ENCODE peak calls at places on chromosome 22, in nine cellular contexts. Q, G, O, J, E, K, X, L and B are unnamed samples.
A peak's percentile ranks its signal among the peaks of the same experiment; 100 is the strongest.

GRCh38 chr22:24525416-24526037 is 29.4 kb downstream of the GUCD1 start:
- DNase-seq in Q (peak; percentile 65), G (peak; percentile 25), O (peak; percentile 76), J (peak; percentile 76), E (peak; percentile 67), K (peak; percentile 76), X (peak; percentile 88), L (no peak), B (peak; percentile 69)

GRCh38 chr22:17785185-17786184 is 11.2 kb upstream of the BID start:
- DNase-seq in Q (no peak), G (no peak), O (peak; percentile 45), J (peak; percentile 33), E (peak; percentile 31), K (peak; percentile 70), X (peak; percentile 78), L (no peak), B (peak; percentile 50)

GRCh38 chr22:25875461-25875860 is 133.5 kb downstream of the MYO18B start:
- DNase-seq in Q (no peak), G (no peak), O (no peak), J (no peak), E (no peak), K (no peak), X (no peak), L (no peak), B (no peak)

GRCh38 chr22:48083502-48083901 is 1321.1 kb downstream of the TBC1D22A start:
- DNase-seq in Q (no peak), G (no peak), O (no peak), J (no peak), E (no peak), K (no peak), X (no peak), L (no peak), B (no peak)

GRCh38 chr22:45994516-45995404 is 17.8 kb upstream of the WNT7B start:
- DNase-seq in Q (peak; percentile 93), G (no peak), O (peak; percentile 84), J (peak; percentile 48), E (peak; percentile 55), K (peak; percentile 87), X (peak; percentile 90), L (no peak), B (peak; percentile 80)

GRCh38 chr22:35631597-35631996 is 14.5 kb upstream of the MB start:
- DNase-seq in Q (no peak), G (no peak), O (no peak), J (peak; percentile 54), E (peak; percentile 40), K (no peak), X (peak; percentile 53), L (no peak), B (peak; percentile 53)

GRCh38 chr22:37267128-37267587 is 15.2 kb upstream of the CYTH4 start:
- DNase-seq in Q (peak; percentile 67), G (no peak), O (no peak), J (peak; percentile 46), E (peak; percentile 26), K (peak; percentile 43), X (peak; percentile 61), L (no peak), B (peak; percentile 60)

GRCh38 chr22:41915035-41915782 is at the start of gene SHISA8:
- DNase-seq in Q (peak; percentile 37), G (peak; percentile 12), O (no peak), J (peak; percentile 48), E (no peak), K (no peak), X (peak; percentile 62), L (no peak), B (peak; percentile 73)

GRCh38 chr22:48869161-48869560 is 958.5 kb downstream of the BRD1 start:
- DNase-seq in Q (no peak), G (no peak), O (no peak), J (no peak), E (no peak), K (no peak), X (no peak), L (no peak), B (no peak)

GRCh38 chr22:28594784-28595324 is 84.8 kb downstream of the TTC28 start:
- DNase-seq in Q (no peak), G (peak; percentile 48), O (no peak), J (peak; percentile 84), E (peak; percentile 9), K (no peak), X (peak; percentile 44), L (no peak), B (peak; percentile 86)

GRCh38 chr22:47552024-47552423 is 789.6 kb downstream of the TBC1D22A start:
- DNase-seq in Q (no peak), G (no peak), O (no peak), J (no peak), E (no peak), K (no peak), X (no peak), L (no peak), B (no peak)

GRCh38 chr22:37235897-37236607 is 8.0 kb downstream of the RAC2 start:
- DNase-seq in Q (no peak), G (no peak), O (no peak), J (no peak), E (no peak), K (no peak), X (no peak), L (no peak), B (no peak)

GRCh38 chr22:31730344-31730711 is 19.6 kb downstream of the PRR14L start:
- DNase-seq in Q (no peak), G (no peak), O (no peak), J (no peak), E (no peak), K (no peak), X (no peak), L (no peak), B (no peak)
- TF ChIP-seq CTCF in Q (peak; percentile 28), G (no peak), O (no peak), J (peak; percentile 23), E (no peak), K (no peak), X (no peak), L (no peak), B (peak; percentile 30)

GRCh38 chr22:20258584-20259335 is 9.4 kb downstream of the RTN4R start:
- DNase-seq in Q (no peak), G (no peak), O (no peak), J (no peak), E (no peak), K (no peak), X (no peak), L (no peak), B (no peak)
- TF ChIP-seq CTCF in Q (peak; percentile 24), G (peak; percentile 7), O (no peak), J (peak; percentile 32), E (no peak), K (no peak), X (peak; percentile 30), L (no peak), B (peak; percentile 60)

GRCh38 chr22:44985906-44986527 is 23.8 kb downstream of the PHF21B start:
- DNase-seq in Q (no peak), G (no peak), O (no peak), J (no peak), E (no peak), K (no peak), X (no peak), L (no peak), B (no peak)

GRCh38 chr22:44990328-44990727 is 19.5 kb downstream of the PHF21B start:
- DNase-seq in Q (no peak), G (no peak), O (no peak), J (no peak), E (no peak), K (no peak), X (no peak), L (no peak), B (no peak)

GRCh38 chr22:44990810-44991209 is 19.0 kb downstream of the PHF21B start:
- DNase-seq in Q (no peak), G (no peak), O (no peak), J (no peak), E (no peak), K (no peak), X (no peak), L (no peak), B (no peak)

GRCh38 chr22:44991218-44991617 is 18.6 kb downstream of the PHF21B start:
- DNase-seq in Q (no peak), G (no peak), O (no peak), J (no peak), E (no peak), K (no peak), X (no peak), L (no peak), B (no peak)

GRCh38 chr22:44988671-44989070 is 21.1 kb downstream of the PHF21B start:
- DNase-seq in Q (no peak), G (no peak), O (no peak), J (no peak), E (no peak), K (no peak), X (peak; percentile 34), L (no peak), B (no peak)
- TF ChIP-seq CTCF in Q (no peak), G (no peak), O (no peak), J (peak; percentile 14), E (no peak), K (no peak), X (peak; percentile 9), L (no peak), B (no peak)

GRCh38 chr22:18997306-18997924 is 61.3 kb upstream of the PRODH start:
- DNase-seq in Q (no peak), G (no peak), O (no peak), J (no peak), E (no peak), K (no peak), X (no peak), L (no peak), B (no peak)

GRCh38 chr22:18999416-18999815 is 63.3 kb upstream of the PRODH start:
- DNase-seq in Q (no peak), G (no peak), O (no peak), J (no peak), E (no peak), K (no peak), X (no peak), L (no peak), B (no peak)

GRCh38 chr22:18997925-18998315 is 61.8 kb upstream of the PRODH start:
- DNase-seq in Q (no peak), G (no peak), O (no peak), J (no peak), E (no peak), K (no peak), X (no peak), L (no peak), B (no peak)

GRCh38 chr22:19001204-19001603 is 65.1 kb upstream of the PRODH start:
- DNase-seq in Q (no peak), G (no peak), O (no peak), J (no peak), E (no peak), K (no peak), X (no peak), L (no peak), B (no peak)

GRCh38 chr22:18998998-18999397 is 62.9 kb upstream of the PRODH start:
- DNase-seq in Q (no peak), G (no peak), O (no peak), J (no peak), E (no peak), K (no peak), X (no peak), L (no peak), B (peak; percentile 35)
- TF ChIP-seq CTCF in Q (peak; percentile 51), G (no peak), O (no peak), J (peak; percentile 40), E (no peak), K (peak; percentile 22), X (no peak), L (peak; percentile 6), B (peak; percentile 65)